ENCODE peak calls at places on chromosome 9, in nine cellular contexts. U, C, X, F, A, E, K, G and H are unnamed samples.

GRCh38 chr9:126420643-126421564 is 94.3 kb downstream of the MVB12B start:
- DNase-seq in U (no peak), C (no peak), X (no peak), F (no peak), A (peak), E (no peak), K (peak), G (no peak), H (no peak)

GRCh38 chr9:84170521-84171141 is 169.9 kb downstream of the SLC28A3 start:
- DNase-seq in U (no peak), C (no peak), X (peak), F (no peak), A (peak), E (no peak), K (peak), G (no peak), H (no peak)

GRCh38 chr9:137786511-137786920 is 91.1 kb upstream of the CACNA1B start:
- DNase-seq in U (no peak), C (no peak), X (no peak), F (no peak), A (no peak), E (no peak), K (no peak), G (no peak), H (no peak)

GRCh38 chr9:4333787-4334186 is 33.9 kb upstream of the GLIS3 start:
- DNase-seq in U (no peak), C (no peak), X (no peak), F (no peak), A (no peak), E (no peak), K (no peak), G (no peak), H (no peak)

GRCh38 chr9:129100383-129101169 is 10.0 kb downstream of the CRAT start:
- DNase-seq in U (no peak), C (no peak), X (peak), F (no peak), A (no peak), E (no peak), K (no peak), G (no peak), H (no peak)

GRCh38 chr9:134462304-134462703 is 136.0 kb downstream of the RXRA start:
- DNase-seq in U (no peak), C (no peak), X (no peak), F (no peak), A (no peak), E (no peak), K (no peak), G (no peak), H (no peak)

GRCh38 chr9:13324988-13325387 is 45.5 kb upstream of the MPDZ start:
- DNase-seq in U (no peak), C (no peak), X (no peak), F (no peak), A (no peak), E (no peak), K (peak), G (no peak), H (no peak)

GRCh38 chr9:7259544-7260241 is 501.9 kb downstream of the KDM4C start:
- DNase-seq in U (no peak), C (no peak), X (no peak), F (no peak), A (no peak), E (no peak), K (no peak), G (no peak), H (no peak)

GRCh38 chr9:97109194-97109811 is 70.4 kb upstream of the CTSV start:
- DNase-seq in U (peak), C (no peak), X (peak), F (no peak), A (peak), E (peak), K (peak), G (no peak), H (no peak)

GRCh38 chr9:114248274-114248673 is 74.6 kb upstream of the ORM1 start:
- DNase-seq in U (no peak), C (no peak), X (no peak), F (no peak), A (no peak), E (no peak), K (no peak), G (no peak), H (no peak)